ENCODE peak calls at places on chromosomes 1 and 21, in eight cellular contexts. Z is endothelial cell, D is bronchial epithelial cell, S is GM12865, V is AG04450, G is cardiac fibroblast, U is BE2C, I is lower leg skin. Y is an unnamed sample.
A peak's percentile ranks its signal among the peaks of the same experiment; 100 is the strongest.

GRCh38 chr1:198304431-198304830 is 147.6 kb downstream of the NEK7 start:
- DNase-seq in Z (no peak), D (peak; percentile 13), S (no peak), V (no peak), G (no peak), U (no peak), I (no peak), Y (no peak)

GRCh38 chr1:21659099-21659923 is 9.8 kb downstream of the RAP1GAP start:
- DNase-seq in Z (peak; percentile 87), D (peak; percentile 21), S (peak; percentile 66), V (no peak), G (peak; percentile 61), U (peak; percentile 44), I (peak; percentile 60), Y (peak; percentile 82)

GRCh38 chr1:234925440-234926251 is 203.0 kb downstream of the TOMM20 start:
- DNase-seq in Z (no peak), D (peak; percentile 99), S (peak; percentile 32), V (peak; percentile 97), G (peak; percentile 99), U (no peak), I (peak; percentile 56), Y (no peak)

GRCh38 chr1:91613594-91613993 is 112.9 kb downstream of the CDC7 start:
- DNase-seq in Z (no peak), D (peak; percentile 49), S (no peak), V (no peak), G (no peak), U (no peak), I (no peak), Y (no peak)

GRCh38 chr1:119475866-119476439 is 31.1 kb upstream of the HSD3B1 start:
- DNase-seq in Z (peak; percentile 69), D (peak; percentile 66), S (peak; percentile 64), V (no peak), G (peak; percentile 45), U (peak; percentile 28), I (peak; percentile 39), Y (peak; percentile 70)

GRCh38 chr1:167631987-167632680 is 2.1 kb downstream of the RCSD1 start:
- DNase-seq in Z (no peak), D (no peak), S (peak; percentile 64), V (no peak), G (no peak), U (no peak), I (no peak), Y (no peak)

GRCh38 chr1:231818342-231818741 is 191.8 kb downstream of the DISC1 start:
- DNase-seq in Z (no peak), D (no peak), S (no peak), V (no peak), G (peak; percentile 38), U (no peak), I (peak; percentile 61), Y (no peak)

GRCh38 chr21:44854664-44855446 is 18.6 kb downstream of the PTTG1IP start:
- DNase-seq in Z (no peak), D (no peak), S (no peak), V (no peak), G (no peak), U (no peak), I (no peak), Y (no peak)

GRCh38 chr1:11908139-11909021 is 17.8 kb downstream of the KIAA2013 start:
- DNase-seq in Z (peak; percentile 70), D (peak; percentile 99), S (peak; percentile 99), V (peak; percentile 99), G (peak; percentile 99), U (peak; percentile 70), I (peak; percentile 93), Y (peak; percentile 71)

GRCh38 chr1:117683571-117684285 is 77.9 kb downstream of the TENT5C start:
- DNase-seq in Z (no peak), D (no peak), S (no peak), V (no peak), G (no peak), U (no peak), I (no peak), Y (no peak)

GRCh38 chr1:207815913-207816312 is 64.1 kb downstream of the CD46 start:
- DNase-seq in Z (no peak), D (peak; percentile 74), S (no peak), V (no peak), G (peak; percentile 64), U (no peak), I (no peak), Y (no peak)

GRCh38 chr1:54120698-54121481 is 31.9 kb downstream of the CDCP2 start:
- DNase-seq in Z (no peak), D (no peak), S (no peak), V (no peak), G (no peak), U (no peak), I (no peak), Y (no peak)

GRCh38 chr1:234619794-234620247 is 9.8 kb upstream of the IRF2BP2 start:
- DNase-seq in Z (no peak), D (no peak), S (no peak), V (no peak), G (no peak), U (no peak), I (no peak), Y (no peak)

GRCh38 chr1:167500283-167500860 is 18.0 kb downstream of the CD247 start:
- DNase-seq in Z (no peak), D (no peak), S (peak; percentile 40), V (no peak), G (no peak), U (no peak), I (no peak), Y (no peak)

GRCh38 chr1:81679972-81680371 is 120.8 kb upstream of the ADGRL2 start:
- DNase-seq in Z (no peak), D (peak; percentile 61), S (no peak), V (no peak), G (peak; percentile 82), U (no peak), I (no peak), Y (peak; percentile 36)

GRCh38 chr1:39969531-39970270 is 14.8 kb downstream of the MFSD2A start:
- DNase-seq in Z (no peak), D (peak; percentile 93), S (no peak), V (no peak), G (no peak), U (no peak), I (peak; percentile 38), Y (no peak)

GRCh38 chr1:6003568-6004411 is 11.6 kb upstream of the NPHP4 start:
- DNase-seq in Z (no peak), D (no peak), S (no peak), V (no peak), G (no peak), U (peak; percentile 46), I (no peak), Y (peak; percentile 35)

GRCh38 chr1:159421821-159422220 is 10.2 kb upstream of the OR10J4 start:
- DNase-seq in Z (peak; percentile 19), D (no peak), S (no peak), V (no peak), G (no peak), U (no peak), I (no peak), Y (peak; percentile 25)
- TF ChIP-seq CTCF in Z (peak; percentile 53), D (peak; percentile 38), S (peak; percentile 39), V (no peak), G (no peak), U (peak; percentile 22), I (no peak), Y (peak; percentile 36)

GRCh38 chr1:202656057-202656456 is 54.2 kb downstream of the SYT2 start:
- DNase-seq in Z (peak; percentile 53), D (no peak), S (peak; percentile 24), V (no peak), G (peak; percentile 8), U (peak; percentile 80), I (no peak), Y (peak; percentile 75)
- TF ChIP-seq CTCF in Z (peak; percentile 27), D (no peak), S (peak; percentile 22), V (peak; percentile 35), G (peak; percentile 7), U (peak; percentile 76), I (no peak), Y (peak; percentile 42)

DNA sequence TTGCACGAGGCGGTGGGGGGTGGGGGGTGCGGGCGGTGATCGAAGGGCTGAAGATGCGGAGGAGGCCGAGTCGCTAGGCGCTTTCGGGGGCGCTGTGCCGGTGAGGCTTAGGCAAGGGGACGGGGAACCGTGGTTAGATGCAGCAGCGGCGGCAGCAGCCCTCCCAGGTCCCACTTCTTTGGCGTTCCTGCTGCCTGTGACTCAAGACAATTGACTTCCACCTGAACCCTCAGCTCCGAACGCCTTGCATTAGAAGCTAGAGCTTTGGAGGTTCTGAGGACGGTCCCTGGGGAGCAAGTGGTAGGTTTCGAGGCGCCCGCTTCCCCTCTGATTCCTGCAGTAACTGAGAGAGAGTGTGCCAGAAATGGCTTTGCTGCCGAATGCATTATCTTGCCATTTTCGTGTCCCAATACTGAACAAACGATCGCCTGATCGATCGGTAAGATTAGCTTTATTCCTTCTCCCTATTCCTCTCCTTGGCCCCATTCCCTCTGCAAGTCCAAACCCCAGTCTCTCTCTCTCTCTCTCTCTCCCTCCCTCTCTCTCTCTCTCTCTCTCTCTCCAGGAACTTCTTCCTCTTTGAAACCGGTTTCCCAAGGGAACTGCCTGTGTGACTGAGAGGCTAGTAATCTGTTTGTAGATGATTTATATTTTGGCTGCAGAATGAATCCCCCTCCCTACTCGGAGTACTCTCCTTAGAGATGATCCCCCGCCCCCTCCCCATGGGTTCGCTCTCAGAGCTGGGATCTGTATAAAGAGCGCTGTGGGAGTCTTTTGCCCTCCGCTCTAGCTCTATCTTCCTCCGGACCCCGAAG is 736 bp upstream of the BRINP3 start:
- DNase-seq in Z (peak; percentile 35), D (peak; percentile 52), S (peak; percentile 32), V (no peak), G (peak; percentile 33), U (peak; percentile 72), I (no peak), Y (peak; percentile 66)
- TF ChIP-seq CTCF in Z (no peak), D (no peak), S (no peak), V (no peak), G (no peak), U (peak; percentile 41), I (no peak), Y (no peak)

GRCh38 chr1:30735124-30735523 is 11.7 kb upstream of the MATN1 start:
- DNase-seq in Z (no peak), D (no peak), S (no peak), V (no peak), G (no peak), U (no peak), I (no peak), Y (no peak)

GRCh38 chr1:30734580-30734979 is 11.2 kb upstream of the MATN1 start:
- DNase-seq in Z (no peak), D (no peak), S (no peak), V (no peak), G (no peak), U (no peak), I (no peak), Y (no peak)

GRCh38 chr1:30733520-30733919 is 10.1 kb upstream of the MATN1 start:
- DNase-seq in Z (no peak), D (no peak), S (no peak), V (no peak), G (no peak), U (no peak), I (no peak), Y (no peak)

GRCh38 chr1:30732277-30732996 is 9.1 kb upstream of the MATN1 start:
- DNase-seq in Z (no peak), D (no peak), S (peak; percentile 69), V (no peak), G (peak; percentile 9), U (no peak), I (no peak), Y (no peak)

DNA sequence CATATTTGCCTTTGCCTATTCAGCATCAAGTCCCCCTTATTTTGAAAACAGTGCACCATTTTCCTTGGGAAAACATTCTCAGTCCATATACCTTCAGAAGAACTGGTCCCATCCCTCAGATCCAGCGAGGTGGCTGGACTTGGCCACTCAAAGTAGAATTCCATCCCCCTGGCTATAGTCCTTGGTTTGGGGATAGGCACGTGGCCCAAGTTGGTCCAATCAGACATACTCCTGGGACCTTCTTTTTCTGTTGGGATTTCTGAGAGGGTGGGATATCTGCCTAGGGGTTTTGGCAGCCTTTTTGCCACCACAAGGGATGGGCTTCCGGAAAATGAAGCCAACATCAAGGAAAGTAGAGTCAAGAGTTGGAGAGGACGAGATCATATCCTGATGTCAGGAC is 10.7 kb upstream of the MATN1 start:
- DNase-seq in Z (no peak), D (no peak), S (no peak), V (no peak), G (no peak), U (no peak), I (no peak), Y (no peak)
- TF ChIP-seq CTCF in Z (no peak), D (no peak), S (no peak), V (no peak), G (no peak), U (no peak), I (no peak), Y (no peak)

Y was measured in glutamatergic neuron.